ENCODE peak calls at places on chromosomes 3 and 15, in eight cellular contexts. One of them, this sample, is unnamed.
A peak's percentile ranks its signal among the peaks of the same experiment; 100 is the strongest.

GRCh38 chr15:90062023-90062728 is 40.1 kb downstream of the IDH2 start:
- DNase-seq in fibroblast of lung: peak; percentile 13
- DNase-seq in heart left ventricle: peak; percentile 69
- DNase-seq in ovary: peak; percentile 64
- DNase-seq in mammary epithelial cell: peak; percentile 67
- DNase-seq in heart right ventricle: peak; percentile 52
- DNase-seq in body of pancreas: peak; percentile 92
- DNase-seq in GM23248: no peak
- DNase-seq in this sample: peak; percentile 48

GRCh38 chr15:89828324-89829145 is 13.9 kb upstream of the ANPEP start:
- DNase-seq in heart left ventricle: peak; percentile 45
- DNase-seq in ovary: peak; percentile 40
- DNase-seq in body of pancreas: peak; percentile 61
- DNase-seq in mammary epithelial cell: peak; percentile 25
- DNase-seq in heart right ventricle: peak; percentile 73
- DNase-seq in GM23248: peak; percentile 91
- DNase-seq in fibroblast of lung: peak; percentile 81
- DNase-seq in this sample: peak; percentile 56

GRCh38 chr15:60757831-60758570 is 279.1 kb upstream of the ICE2 start:
- DNase-seq in mammary epithelial cell: no peak
- DNase-seq in GM23248: no peak
- DNase-seq in ovary: no peak
- DNase-seq in heart right ventricle: no peak
- DNase-seq in body of pancreas: peak; percentile 71
- DNase-seq in fibroblast of lung: no peak
- DNase-seq in heart left ventricle: no peak
- DNase-seq in this sample: peak; percentile 10

GRCh38 chr15:87619161-87619960 is 637.2 kb downstream of the NTRK3 start:
- DNase-seq in fibroblast of lung: peak; percentile 64
- DNase-seq in body of pancreas: no peak
- DNase-seq in mammary epithelial cell: peak; percentile 60
- DNase-seq in heart left ventricle: no peak
- DNase-seq in GM23248: peak; percentile 72
- DNase-seq in ovary: no peak
- DNase-seq in heart right ventricle: peak; percentile 15
- DNase-seq in this sample: no peak

GRCh38 chr15:80507638-80508316 is 103.6 kb downstream of the ARNT2 start:
- DNase-seq in fibroblast of lung: peak; percentile 88
- DNase-seq in heart right ventricle: no peak
- DNase-seq in ovary: peak; percentile 42
- DNase-seq in GM23248: peak; percentile 83
- DNase-seq in body of pancreas: peak; percentile 25
- DNase-seq in mammary epithelial cell: no peak
- DNase-seq in heart left ventricle: no peak
- DNase-seq in this sample: no peak

GRCh38 chr3:28077566-28077965 is 163.9 kb upstream of the CMC1 start:
- DNase-seq in heart left ventricle: no peak
- DNase-seq in mammary epithelial cell: peak; percentile 1
- DNase-seq in fibroblast of lung: peak; percentile 18
- DNase-seq in body of pancreas: peak; percentile 34
- DNase-seq in GM23248: peak; percentile 68
- DNase-seq in heart right ventricle: no peak
- DNase-seq in ovary: no peak
- DNase-seq in this sample: peak; percentile 57

GRCh38 chr15:48777645-48778337 is 33.1 kb downstream of the CEP152 start:
- DNase-seq in body of pancreas: no peak
- DNase-seq in GM23248: no peak
- DNase-seq in mammary epithelial cell: no peak
- DNase-seq in ovary: no peak
- DNase-seq in heart right ventricle: no peak
- DNase-seq in heart left ventricle: no peak
- DNase-seq in fibroblast of lung: no peak
- DNase-seq in this sample: no peak

GRCh38 chr15:101406796-101407195 is 82.7 kb downstream of the PCSK6 start:
- DNase-seq in ovary: no peak
- DNase-seq in heart right ventricle: no peak
- DNase-seq in GM23248: no peak
- DNase-seq in heart left ventricle: no peak
- DNase-seq in mammary epithelial cell: no peak
- DNase-seq in body of pancreas: no peak
- DNase-seq in fibroblast of lung: no peak
- DNase-seq in this sample: no peak

GRCh38 chr3:197417451-197417850 is 119.0 kb upstream of the DLG1 start:
- DNase-seq in heart left ventricle: no peak
- DNase-seq in body of pancreas: no peak
- DNase-seq in fibroblast of lung: peak; percentile 40
- DNase-seq in heart right ventricle: no peak
- DNase-seq in GM23248: peak; percentile 67
- DNase-seq in ovary: no peak
- DNase-seq in mammary epithelial cell: peak; percentile 38
- DNase-seq in this sample: no peak

GRCh38 chr3:59514865-59515482 is 465.1 kb upstream of the CFAP20DC start:
- DNase-seq in heart left ventricle: no peak
- DNase-seq in fibroblast of lung: no peak
- DNase-seq in heart right ventricle: no peak
- DNase-seq in mammary epithelial cell: no peak
- DNase-seq in ovary: no peak
- DNase-seq in GM23248: no peak
- DNase-seq in body of pancreas: no peak
- DNase-seq in this sample: no peak

GRCh38 chr3:146160964-146161724 is at the start of gene PLOD2:
- DNase-seq in body of pancreas: peak; percentile 87
- DNase-seq in fibroblast of lung: peak; percentile 86
- DNase-seq in heart right ventricle: peak; percentile 82
- DNase-seq in ovary: peak; percentile 80
- DNase-seq in mammary epithelial cell: peak; percentile 81
- DNase-seq in heart left ventricle: peak; percentile 73
- DNase-seq in GM23248: peak; percentile 93
- DNase-seq in this sample: peak; percentile 95

GRCh38 chr15:70066422-70066821 is 31.3 kb downstream of the TLE3 start:
- DNase-seq in fibroblast of lung: no peak
- DNase-seq in mammary epithelial cell: no peak
- DNase-seq in heart right ventricle: no peak
- DNase-seq in body of pancreas: no peak
- DNase-seq in GM23248: peak; percentile 35
- DNase-seq in ovary: no peak
- DNase-seq in heart left ventricle: no peak
- DNase-seq in this sample: no peak

GRCh38 chr3:172153335-172153861 is 114.0 kb downstream of the FNDC3B start:
- DNase-seq in mammary epithelial cell: peak; percentile 97
- DNase-seq in heart right ventricle: peak; percentile 79
- DNase-seq in GM23248: peak; percentile 99
- DNase-seq in heart left ventricle: peak; percentile 91
- DNase-seq in ovary: peak; percentile 90
- DNase-seq in body of pancreas: peak; percentile 96
- DNase-seq in fibroblast of lung: peak; percentile 99
- DNase-seq in this sample: peak; percentile 59

DNA sequence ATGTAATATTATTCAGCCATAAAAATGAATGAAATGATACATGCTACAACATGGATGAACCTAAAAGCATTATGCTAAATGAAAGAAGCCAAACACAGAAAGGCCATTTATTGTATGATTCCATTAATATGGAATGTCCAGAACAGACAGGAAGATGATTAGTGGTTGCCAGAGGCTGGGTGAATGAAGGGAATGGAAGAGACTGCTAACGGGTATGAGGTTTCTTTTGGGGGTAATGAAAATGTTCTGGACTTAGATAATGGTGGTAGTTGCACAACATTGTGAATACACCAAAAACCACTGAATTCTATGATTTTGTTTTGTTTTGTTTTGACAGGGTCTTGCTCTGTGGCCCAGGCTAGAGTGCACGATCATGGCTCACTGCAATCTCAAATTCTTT is 61.6 kb upstream of the MAP4 start:
- DNase-seq in body of pancreas: no peak
- DNase-seq in GM23248: peak; percentile 59
- DNase-seq in ovary: no peak
- DNase-seq in fibroblast of lung: peak; percentile 42
- DNase-seq in heart left ventricle: no peak
- DNase-seq in mammary epithelial cell: peak; percentile 51
- DNase-seq in heart right ventricle: no peak
- DNase-seq in this sample: peak; percentile 89
- H3K36me3 ChIP-seq in body of pancreas: no peaks in the 10 kb centered on the region
- H3K36me3 ChIP-seq in GM23248: peaks cover 13% of the 10 kb centered on the region
- H3K36me3 ChIP-seq in ovary: no peaks in the 10 kb centered on the region
- H3K36me3 ChIP-seq in fibroblast of lung: no peaks in the 10 kb centered on the region
- H3K36me3 ChIP-seq in heart left ventricle: no peaks in the 10 kb centered on the region
- H3K36me3 ChIP-seq in mammary epithelial cell: peaks cover 6% of the 10 kb centered on the region
- H3K36me3 ChIP-seq in heart right ventricle: peaks cover 1% of the 10 kb centered on the region
- H3K36me3 ChIP-seq in this sample: no peaks in the 10 kb centered on the region

DNA sequence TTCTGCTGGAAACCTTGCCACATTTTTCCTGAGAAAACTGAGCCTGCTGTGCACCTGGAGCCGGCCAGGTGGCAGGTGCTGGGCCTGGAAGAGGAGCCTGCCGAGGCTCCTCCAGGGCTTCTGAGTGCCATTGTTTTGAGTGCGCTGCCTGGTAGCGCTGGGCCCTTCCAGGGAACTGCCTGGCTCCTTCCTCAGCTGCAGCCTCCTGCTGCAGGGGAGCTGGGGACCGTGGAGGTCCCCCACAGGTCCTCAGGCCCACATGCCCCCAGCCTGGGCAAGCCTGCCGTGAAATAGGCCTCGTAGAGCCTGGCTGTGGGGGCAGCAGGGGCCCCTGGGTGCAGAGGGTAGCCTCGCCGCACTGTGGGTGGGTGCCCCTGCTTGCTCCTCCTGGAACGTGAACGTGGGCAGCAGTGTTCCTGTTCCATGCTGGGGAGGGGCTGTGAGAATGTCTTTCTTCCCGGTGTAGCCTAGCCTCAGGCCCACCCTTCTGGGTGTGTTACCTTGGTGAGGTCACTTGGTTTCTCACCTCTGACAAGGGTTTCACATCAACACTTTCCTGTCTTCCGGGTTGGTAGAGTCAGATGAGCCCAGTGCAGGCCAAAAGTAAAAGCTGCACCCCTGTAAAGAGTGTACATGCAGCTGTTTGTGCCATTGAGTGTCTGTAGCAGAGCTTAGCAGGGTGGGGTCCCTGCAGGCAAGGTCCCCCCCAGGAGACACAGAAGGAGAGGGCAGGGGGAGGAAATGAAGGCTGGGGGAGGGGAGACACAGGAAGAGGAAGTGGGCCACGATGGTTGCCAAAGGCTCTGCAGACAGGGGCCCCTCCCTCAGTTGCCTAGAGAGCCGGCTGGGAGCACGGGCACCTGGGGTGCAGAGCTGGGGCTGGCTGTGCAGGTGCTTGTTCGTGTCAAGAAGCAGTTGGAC is 34.5 kb downstream of the KLF13 start:
- DNase-seq in body of pancreas: peak; percentile 87
- DNase-seq in heart right ventricle: no peak
- DNase-seq in heart left ventricle: peak; percentile 52
- DNase-seq in mammary epithelial cell: no peak
- DNase-seq in ovary: no peak
- DNase-seq in fibroblast of lung: no peak
- DNase-seq in GM23248: no peak
- DNase-seq in this sample: no peak
- H3K4me1 ChIP-seq in body of pancreas: peaks cover 100% of the 10 kb centered on the region
- H3K4me1 ChIP-seq in heart right ventricle: peaks cover 100% of the 10 kb centered on the region
- H3K4me1 ChIP-seq in heart left ventricle: peaks cover 100% of the 10 kb centered on the region
- H3K4me1 ChIP-seq in mammary epithelial cell: peaks cover 42% of the 10 kb centered on the region
- H3K4me1 ChIP-seq in ovary: peaks cover 15% of the 10 kb centered on the region
- H3K4me1 ChIP-seq in fibroblast of lung: no peaks in the 10 kb centered on the region
- H3K4me1 ChIP-seq in GM23248: peaks cover 14% of the 10 kb centered on the region
- H3K4me1 ChIP-seq in this sample: peaks cover 85% of the 10 kb centered on the region

GRCh38 chr3:15755181-15755580 is 42.6 kb downstream of the ANKRD28 start:
- DNase-seq in heart left ventricle: no peak
- DNase-seq in body of pancreas: no peak
- DNase-seq in GM23248: no peak
- DNase-seq in ovary: no peak
- DNase-seq in heart right ventricle: no peak
- DNase-seq in fibroblast of lung: peak; percentile 51
- DNase-seq in mammary epithelial cell: no peak
- DNase-seq in this sample: no peak
- H3K36me3 ChIP-seq in heart left ventricle: peaks cover 6% of the 10 kb centered on the region
- H3K36me3 ChIP-seq in body of pancreas: no peaks in the 10 kb centered on the region
- H3K36me3 ChIP-seq in GM23248: peaks cover 27% of the 10 kb centered on the region
- H3K36me3 ChIP-seq in ovary: no peaks in the 10 kb centered on the region
- H3K36me3 ChIP-seq in heart right ventricle: peaks cover 14% of the 10 kb centered on the region
- H3K36me3 ChIP-seq in fibroblast of lung: peaks cover 3% of the 10 kb centered on the region
- H3K36me3 ChIP-seq in mammary epithelial cell: peaks cover 7% of the 10 kb centered on the region
- H3K36me3 ChIP-seq in this sample: peaks cover 4% of the 10 kb centered on the region

DNA sequence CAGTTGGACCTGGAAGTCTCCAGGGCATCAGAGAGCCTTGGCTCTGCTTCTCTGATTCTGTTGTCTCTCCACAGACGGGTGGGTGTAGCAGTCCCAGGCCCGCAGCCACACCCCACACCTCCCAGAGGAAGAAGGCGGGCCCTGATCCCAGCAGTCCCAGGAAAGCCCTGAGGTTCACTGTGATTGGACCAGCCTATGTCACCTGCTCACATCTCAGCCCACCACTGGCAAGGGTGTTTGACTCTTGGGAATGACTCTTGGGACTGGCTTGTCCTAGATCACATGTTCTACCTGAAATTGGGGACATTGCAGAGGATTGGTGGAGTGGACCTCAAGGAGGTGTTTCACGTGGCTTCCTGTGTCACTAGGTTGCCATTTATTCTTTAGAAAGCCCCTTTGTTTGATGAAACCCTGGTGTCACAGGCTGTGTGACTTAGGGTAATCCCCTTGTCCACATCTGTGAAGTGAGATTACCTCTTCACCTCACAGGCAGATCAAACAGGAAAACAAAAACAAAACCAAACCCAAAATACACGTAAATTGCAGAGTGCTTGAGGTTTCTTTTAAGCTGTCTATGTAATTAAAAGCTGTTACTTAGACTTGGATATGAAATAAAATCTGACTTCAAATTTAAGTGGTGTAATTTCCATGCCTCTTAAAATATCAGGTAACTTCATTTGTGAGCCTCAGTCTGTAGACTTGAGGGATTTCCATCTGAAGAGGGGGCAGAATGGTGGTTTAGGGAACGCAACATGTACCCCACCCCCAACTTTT is 26.7 kb downstream of the FLNB start:
- DNase-seq in heart right ventricle: no peak
- DNase-seq in body of pancreas: no peak
- DNase-seq in ovary: no peak
- DNase-seq in mammary epithelial cell: no peak
- DNase-seq in GM23248: no peak
- DNase-seq in heart left ventricle: no peak
- DNase-seq in fibroblast of lung: no peak
- DNase-seq in this sample: no peak
- H3K4me1 ChIP-seq in heart right ventricle: peaks cover 35% of the 10 kb centered on the region
- H3K4me1 ChIP-seq in body of pancreas: peaks cover 22% of the 10 kb centered on the region
- H3K4me1 ChIP-seq in ovary: peaks cover 4% of the 10 kb centered on the region
- H3K4me1 ChIP-seq in mammary epithelial cell: peaks cover 52% of the 10 kb centered on the region
- H3K4me1 ChIP-seq in GM23248: peaks cover 40% of the 10 kb centered on the region
- H3K4me1 ChIP-seq in heart left ventricle: peaks cover 30% of the 10 kb centered on the region
- H3K4me1 ChIP-seq in fibroblast of lung: no peaks in the 10 kb centered on the region
- H3K4me1 ChIP-seq in this sample: peaks cover 4% of the 10 kb centered on the region

DNA sequence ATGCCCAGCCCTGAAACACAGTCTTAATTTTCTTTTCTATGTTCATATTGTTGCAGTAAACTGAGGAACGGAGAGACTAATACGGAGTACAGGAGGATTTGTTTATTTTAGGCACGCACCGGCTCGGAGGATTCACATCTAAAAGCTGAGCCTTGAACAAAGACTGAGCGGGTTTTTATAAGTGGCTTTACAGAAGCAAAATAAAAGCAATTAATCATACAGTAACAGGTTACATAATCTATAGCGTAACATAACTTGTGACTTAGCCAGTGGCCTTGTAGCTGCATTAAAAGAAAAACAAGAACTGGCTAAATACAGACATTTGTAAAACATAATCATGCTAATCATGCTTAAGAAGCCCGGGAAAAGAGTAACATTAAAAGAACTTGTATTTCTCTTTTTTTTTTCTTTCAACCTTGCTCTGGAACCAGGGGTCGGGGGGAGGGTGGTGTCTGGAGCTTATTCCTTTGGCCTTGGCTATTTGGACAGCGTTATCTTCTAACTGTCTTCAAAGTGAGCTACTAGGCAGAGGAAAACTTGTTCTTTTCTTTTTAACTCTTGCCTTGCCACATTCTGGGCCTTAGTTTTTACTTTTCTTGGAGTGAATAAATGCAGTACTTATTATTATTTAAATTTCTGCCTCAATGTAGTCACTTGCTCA is 17.5 kb downstream of the NUSAP1 start:
- DNase-seq in body of pancreas: no peak
- DNase-seq in mammary epithelial cell: no peak
- DNase-seq in ovary: peak; percentile 34
- DNase-seq in GM23248: no peak
- DNase-seq in fibroblast of lung: no peak
- DNase-seq in heart left ventricle: no peak
- DNase-seq in heart right ventricle: no peak
- DNase-seq in this sample: peak; percentile 39
- H3K36me3 ChIP-seq in body of pancreas: no peaks in the 10 kb centered on the region
- H3K36me3 ChIP-seq in mammary epithelial cell: peaks cover 33% of the 10 kb centered on the region
- H3K36me3 ChIP-seq in ovary: no peaks in the 10 kb centered on the region
- H3K36me3 ChIP-seq in GM23248: peaks cover 3% of the 10 kb centered on the region
- H3K36me3 ChIP-seq in fibroblast of lung: peaks cover 10% of the 10 kb centered on the region
- H3K36me3 ChIP-seq in heart left ventricle: no peaks in the 10 kb centered on the region
- H3K36me3 ChIP-seq in heart right ventricle: no peaks in the 10 kb centered on the region
- H3K36me3 ChIP-seq in this sample: peaks cover 8% of the 10 kb centered on the region

This sample was measured in cardiac muscle cell.